ENCODE peak calls at places on chromosomes 13 and 19, in five cellular contexts. U, L, H, B and T are unnamed samples. For H3K9me3, the result is how much of the 10 kb centered on the place peaks cover.

GRCh38 chr13:23554000-23554399 is 16.2 kb upstream of the TNFRSF19 start:
- DNase-seq in U (peak), L (no peak), H (no peak), B (no peak), T (no peak)

GRCh38 chr19:18533058-18533457 is 10.3 kb downstream of the FKBP8 start:
- DNase-seq in U (no peak), L (no peak), H (no peak), B (no peak), T (peak)

GRCh38 chr13:49956131-49956530 is 20.0 kb upstream of the SPRYD7 start:
- DNase-seq in U (no peak), L (no peak), H (no peak), B (no peak), T (no peak)

GRCh38 chr13:26474286-26474685 is 83.2 kb upstream of the WASF3 start:
- DNase-seq in U (no peak), L (no peak), H (no peak), B (no peak), T (no peak)

GRCh38 chr19:47274071-47274890 is at the start of gene INAFM1:
- DNase-seq in U (peak), L (peak), H (peak), B (peak), T (peak)

GRCh38 chr13:68304287-68304893 is 1074.3 kb upstream of the PCDH9 start:
- DNase-seq in U (no peak), L (no peak), H (no peak), B (no peak), T (no peak)

GRCh38 chr13:32893176-32893575 is 123.0 kb upstream of the KL start:
- DNase-seq in U (no peak), L (no peak), H (no peak), B (no peak), T (no peak)

GRCh38 chr13:113897966-113898365 is 34.1 kb upstream of the GAS6 start:
- DNase-seq in U (no peak), L (no peak), H (no peak), B (no peak), T (no peak)

GRCh38 chr19:8463343-8463742 is 18.6 kb downstream of the HNRNPM start:
- DNase-seq in U (no peak), L (no peak), H (no peak), B (no peak), T (no peak)

GRCh38 chr19:2560369-2560768 is 84.4 kb downstream of the GADD45B start:
- DNase-seq in U (no peak), L (peak), H (no peak), B (peak), T (peak)

GRCh38 chr19:52028027-52028779 is at the start of gene ZNF614:
- DNase-seq in U (peak), L (peak), H (peak), B (peak), T (peak)

GRCh38 chr19:54462713-54463530 is 656 bp downstream of the LENG9 start:
- DNase-seq in U (peak), L (peak), H (peak), B (peak), T (no peak)

GRCh38 chr19:8965887-8966286 is 44.3 kb downstream of the MUC16 start:
- DNase-seq in U (no peak), L (no peak), H (no peak), B (no peak), T (no peak)

GRCh38 chr19:19459707-19460251 is 54.3 kb downstream of the GATAD2A start:
- DNase-seq in U (peak), L (peak), H (no peak), B (peak), T (no peak)

GRCh38 chr13:97242755-97243497 is 20.8 kb downstream of the MBNL2 start:
- DNase-seq in U (no peak), L (no peak), H (peak), B (no peak), T (no peak)

GRCh38 chr13:113109151-113110047 is 3.8 kb downstream of the F7 start:
- DNase-seq in U (no peak), L (peak), H (no peak), B (peak), T (peak)

GRCh38 chr13:97028441-97029299 is 34.4 kb upstream of the OXGR1 start:
- DNase-seq in U (peak), L (peak), H (no peak), B (no peak), T (no peak)

GRCh38 chr19:4327252-4327876 is 11.3 kb downstream of the STAP2 start:
- DNase-seq in U (peak), L (peak), H (peak), B (peak), T (no peak)

GRCh38 chr19:5103061-5103701 is 134.3 kb downstream of the KDM4B start:
- DNase-seq in U (peak), L (peak), H (peak), B (no peak), T (no peak)

GRCh38 chr13:97226788-97227627 is 4.9 kb downstream of the MBNL2 start:
- DNase-seq in U (no peak), L (no peak), H (no peak), B (no peak), T (no peak)

GRCh38 chr13:114268344-114269280 is 12.8 kb upstream of the UPF3A start:
- DNase-seq in U (no peak), L (no peak), H (no peak), B (no peak), T (no peak)

GRCh38 chr13:80962855-80963254 is 621.9 kb upstream of the SPRY2 start:
- DNase-seq in U (no peak), L (no peak), H (no peak), B (no peak), T (no peak)

GRCh38 chr19:10975374-10976036 is 14.7 kb downstream of the SMARCA4 start:
- DNase-seq in U (peak), L (peak), H (peak), B (no peak), T (no peak)

GRCh38 chr19:18287836-18288772 is 6.7 kb upstream of the JUND start:
- DNase-seq in U (no peak), L (no peak), H (no peak), B (no peak), T (no peak)

GRCh38 chr19:5002143-5002542 is 33.2 kb downstream of the KDM4B start:
- DNase-seq in U (peak), L (no peak), H (no peak), B (peak), T (no peak)

GRCh38 chr13:38824342-38824741 is 137.5 kb downstream of the FREM2 start:
- DNase-seq in U (no peak), L (no peak), H (no peak), B (no peak), T (no peak)

GRCh38 chr19:15810335-15810734 is 5.1 kb downstream of the OR10H1 start:
- DNase-seq in U (no peak), L (no peak), H (no peak), B (no peak), T (no peak)

GRCh38 chr19:8529369-8530006 is 15.5 kb upstream of the ZNF414 start:
- DNase-seq in U (no peak), L (no peak), H (no peak), B (no peak), T (no peak)

GRCh38 chr19:8445488-8446001 is 770 bp downstream of the HNRNPM start:
- DNase-seq in U (no peak), L (peak), H (peak), B (peak), T (no peak)

GRCh38 chr13:112065521-112065866 is 1.5 kb upstream of the SOX1 start:
- DNase-seq in U (no peak), L (no peak), H (no peak), B (no peak), T (no peak)

GRCh38 chr13:109206616-109207015 is 577.2 kb downstream of the MYO16 start:
- DNase-seq in U (no peak), L (no peak), H (no peak), B (no peak), T (no peak)

GRCh38 chr13:28059214-28059613 is 41.2 kb downstream of the FLT3 start:
- DNase-seq in U (peak), L (no peak), H (no peak), B (no peak), T (no peak)

GRCh38 chr19:14699641-14700040 is 9.8 kb downstream of the ZNF333 start:
- DNase-seq in U (no peak), L (no peak), H (no peak), B (no peak), T (no peak)

GRCh38 chr19:36963262-36963661 is 47.1 kb downstream of the ZNF568 start:
- DNase-seq in U (no peak), L (no peak), H (no peak), B (no peak), T (no peak)

GRCh38 chr19:36962346-36962745 is 46.2 kb downstream of the ZNF568 start:
- DNase-seq in U (no peak), L (no peak), H (no peak), B (no peak), T (no peak)
- H3K4me3 ChIP-seq in U (no peak), L (no peak), H (no peak), B (no peak), T (no peak)

GRCh38 chr19:23596872-23597271 is 90.1 kb downstream of the ZNF675 start:
- DNase-seq in U (no peak), L (no peak), H (no peak), B (no peak), T (no peak)

GRCh38 chr19:23597661-23598060 is 89.4 kb downstream of the ZNF675 start:
- DNase-seq in U (no peak), L (no peak), H (no peak), B (no peak), T (no peak)
- TF ChIP-seq CTCF in U (no peak), L (no peak), H (no peak), B (no peak), T (no peak)

DNA sequence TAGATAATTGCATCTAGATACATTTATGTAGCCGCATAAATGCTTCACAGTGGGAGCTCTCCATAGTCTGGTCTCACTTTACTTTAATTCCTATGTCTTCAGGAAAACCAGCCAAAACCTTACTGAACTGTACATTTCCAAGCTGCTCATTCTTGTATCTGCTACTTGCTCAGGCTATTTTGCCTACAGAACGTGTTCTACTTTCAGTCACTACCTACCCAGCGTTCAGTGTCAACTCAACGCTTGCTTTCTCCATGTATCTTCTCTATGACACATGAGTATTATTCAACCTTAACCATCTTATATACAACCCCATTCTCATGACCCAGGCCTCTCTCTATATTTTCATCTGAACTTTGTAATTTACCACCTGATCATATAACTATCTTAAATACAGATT is 101.9 kb downstream of the KLF12 start:
- DNase-seq in U (no peak), L (no peak), H (no peak), B (no peak), T (no peak)
- H3K9me3 ChIP-seq in U (under half), L (under half), H (under half), B (under half), T (under half)

GRCh38 chr19:48696353-48697010 is 711 bp downstream of the FUT2 start:
- DNase-seq in U (no peak), L (no peak), H (no peak), B (no peak), T (no peak)
- H3K4me3 ChIP-seq in U (no peak), L (peak), H (peak), B (no peak), T (peak)

DNA sequence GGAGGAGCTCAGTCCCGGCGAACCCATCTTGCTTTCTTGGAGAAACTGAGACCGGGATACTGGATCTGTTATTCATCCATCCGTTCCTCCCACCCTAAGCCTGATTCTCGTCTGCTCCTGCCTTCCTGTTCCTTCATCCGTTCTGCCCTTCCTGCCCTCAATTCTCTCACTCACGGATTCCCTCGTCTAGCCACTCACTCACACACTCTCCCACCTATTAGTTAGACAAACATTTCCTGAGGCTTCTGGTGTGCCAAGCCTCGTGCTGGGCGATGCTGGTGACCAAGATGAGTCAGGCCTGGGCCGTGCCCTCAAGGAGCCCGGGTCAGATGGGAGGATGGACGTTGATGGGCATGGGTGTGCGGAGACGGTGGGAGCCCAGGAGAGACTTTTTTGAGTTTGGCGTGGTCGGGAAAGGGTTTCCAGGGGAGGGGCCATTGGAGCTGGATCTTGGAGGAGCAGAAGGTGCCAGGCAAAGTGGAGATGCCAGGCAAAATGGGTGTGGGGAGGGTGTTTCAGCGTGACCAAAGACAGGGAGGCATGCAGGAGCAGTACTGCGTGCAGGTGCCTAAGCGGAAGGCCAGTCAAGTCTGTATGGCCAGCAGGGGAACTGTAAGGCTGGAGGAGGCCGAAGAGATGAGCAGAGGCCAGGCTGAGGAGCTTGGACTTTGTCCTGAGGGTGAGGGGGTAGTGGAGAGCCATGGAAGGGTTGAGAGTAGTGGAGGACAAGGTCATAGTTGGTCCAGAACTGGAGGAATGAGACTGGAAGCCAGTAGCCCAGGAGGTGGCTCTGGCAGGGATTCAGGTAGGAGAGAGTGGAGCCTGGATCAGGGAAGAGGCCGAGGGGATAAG is 7.4 kb upstream of the CNFN start:
- DNase-seq in U (no peak), L (no peak), H (no peak), B (no peak), T (no peak)
- TF ChIP-seq CTCF in U (no peak), L (no peak), H (no peak), B (no peak), T (no peak)

GRCh38 chr13:18943721-18944391 is 237.8 kb downstream of the TUBA3C start:
- DNase-seq in U (no peak), L (no peak), H (no peak), B (peak), T (peak)
- H3K9me3 ChIP-seq in U (under half), L (under half), H (under half), B (under half), T (under half)

DNA sequence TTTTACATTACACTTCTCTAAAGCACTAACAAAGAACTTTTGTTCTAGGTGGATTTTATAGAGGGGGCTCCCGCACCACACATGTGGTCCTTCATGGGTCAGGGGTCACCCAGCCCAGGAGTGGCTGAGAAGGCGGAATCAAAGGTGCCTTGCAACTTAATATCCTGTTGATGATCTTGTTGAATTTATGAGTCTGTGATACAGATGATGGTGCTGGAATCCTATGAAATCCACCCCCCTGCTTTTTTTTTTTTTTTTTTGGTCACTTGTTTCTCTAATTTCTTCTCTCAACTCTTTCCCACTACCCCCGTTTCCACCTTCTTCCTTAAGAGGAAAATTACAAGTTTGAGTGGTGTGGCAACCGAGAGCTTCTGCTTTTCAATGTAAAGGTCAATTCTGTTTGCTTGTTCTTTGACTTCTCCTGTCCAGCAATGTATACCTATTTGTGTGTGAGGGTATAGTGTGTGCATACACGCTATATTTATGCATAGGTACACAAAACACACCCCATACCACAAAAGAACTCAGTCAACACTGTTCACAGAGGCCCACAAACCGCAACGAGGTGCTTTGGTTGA is 4.2 kb upstream of the ZIC2 start:
- DNase-seq in U (no peak), L (no peak), H (no peak), B (no peak), T (no peak)
- H3K4me3 ChIP-seq in U (no peak), L (no peak), H (no peak), B (no peak), T (no peak)

GRCh38 chr19:49213791-49214190 is 56.2 kb downstream of the TRPM4 start:
- DNase-seq in U (no peak), L (no peak), H (no peak), B (no peak), T (no peak)

GRCh38 chr19:49214701-49215100 is 57.1 kb downstream of the TRPM4 start:
- DNase-seq in U (no peak), L (no peak), H (no peak), B (no peak), T (no peak)

GRCh38 chr19:49210108-49210900 is 52.7 kb downstream of the TRPM4 start:
- DNase-seq in U (no peak), L (no peak), H (no peak), B (peak), T (no peak)

GRCh38 chr19:49212302-49212701 is 54.7 kb downstream of the TRPM4 start:
- DNase-seq in U (no peak), L (no peak), H (no peak), B (no peak), T (no peak)

DNA sequence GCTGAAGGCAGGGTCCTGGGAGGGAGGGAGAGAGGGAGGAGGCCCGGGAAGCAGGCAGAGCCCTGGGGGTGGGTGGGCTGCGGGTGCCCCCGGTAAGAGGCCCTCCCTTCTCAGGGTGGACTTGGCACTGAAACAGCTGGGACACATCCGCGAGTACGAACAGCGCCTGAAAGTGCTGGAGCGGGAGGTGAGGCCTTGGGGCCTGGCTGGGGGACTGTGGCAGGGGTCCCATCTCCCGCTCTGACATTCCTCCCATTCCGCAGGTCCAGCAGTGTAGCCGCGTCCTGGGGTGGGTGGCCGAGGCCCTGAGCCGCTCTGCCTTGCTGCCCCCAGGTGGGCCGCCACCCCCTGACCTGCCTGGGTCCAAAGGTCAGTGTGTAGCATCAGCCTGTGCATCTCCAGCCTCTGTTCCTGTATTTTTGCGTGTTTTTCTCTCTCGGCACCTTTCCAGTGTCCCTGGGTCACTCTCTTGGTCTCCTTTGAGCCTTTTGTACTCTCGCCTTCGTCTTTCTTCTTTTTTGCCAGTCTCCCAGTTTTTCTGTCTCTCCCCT is 53.4 kb downstream of the TRPM4 start:
- DNase-seq in U (no peak), L (no peak), H (no peak), B (no peak), T (no peak)
- TF ChIP-seq CTCF in U (no peak), L (no peak), H (no peak), B (no peak), T (no peak)

DNA sequence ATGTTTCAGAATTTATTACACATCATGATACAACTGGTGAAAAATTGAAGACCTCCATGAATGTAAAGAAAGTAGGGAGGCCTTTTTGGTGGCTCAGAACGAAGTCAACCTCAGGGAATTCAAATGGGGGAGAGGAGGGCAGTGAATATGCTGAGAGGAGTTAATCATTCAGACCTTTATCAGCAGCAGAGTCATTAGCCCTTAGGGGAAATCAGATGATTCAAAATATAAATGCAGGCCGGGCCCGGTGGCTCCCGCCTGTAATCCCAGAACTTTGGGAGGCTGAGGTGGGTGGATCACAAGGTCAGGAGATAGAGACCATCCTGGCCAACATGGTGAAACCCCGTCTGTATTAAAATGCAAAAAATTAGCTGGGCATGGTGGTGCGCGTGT is 80.4 kb upstream of the ZNF420 start:
- DNase-seq in U (no peak), L (no peak), H (no peak), B (no peak), T (no peak)
- H3K9me3 ChIP-seq in U (under half), L (half or more), H (under half), B (half or more), T (under half)

DNA sequence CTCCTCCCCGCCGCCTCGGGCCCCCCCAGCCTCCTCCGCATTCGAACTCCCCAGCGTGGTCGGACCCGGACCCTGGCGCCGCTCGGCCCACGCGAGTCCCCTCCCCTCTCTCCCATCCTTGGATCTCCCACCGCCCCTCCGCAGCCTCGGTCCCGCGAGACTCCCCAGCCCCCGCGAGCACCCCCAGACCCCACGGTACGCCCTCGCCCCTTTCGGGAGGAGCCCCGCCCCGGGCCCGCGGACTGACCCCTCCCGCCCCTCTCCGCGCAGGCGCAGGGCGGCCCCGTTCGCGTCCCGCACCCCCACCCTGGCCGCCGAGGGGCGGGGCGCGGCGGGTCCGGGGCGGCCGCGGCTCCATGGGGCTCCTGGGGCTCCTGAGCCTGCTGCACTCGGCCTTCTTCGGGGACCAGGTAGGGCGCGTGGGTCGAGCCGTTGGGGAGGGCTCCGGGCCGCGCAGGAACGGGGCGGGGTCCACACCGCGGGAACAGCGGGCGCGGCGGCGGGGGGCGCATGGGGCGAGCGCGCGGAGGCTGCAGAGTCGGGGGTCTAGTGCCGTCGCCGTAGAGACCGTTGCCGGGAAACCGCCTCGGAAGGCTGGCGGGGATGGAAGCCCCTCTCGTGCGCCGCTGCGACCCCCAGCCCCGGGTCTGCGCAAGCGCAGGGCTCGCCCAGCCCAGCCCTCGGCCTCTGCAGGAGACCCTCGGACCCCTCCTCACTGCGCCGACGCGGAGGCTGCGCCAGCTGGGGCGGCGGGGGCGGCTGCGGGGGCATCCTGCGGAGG is 3.8 kb upstream of the APC2 start:
- DNase-seq in U (no peak), L (no peak), H (no peak), B (peak), T (no peak)
- H3K4me3 ChIP-seq in U (peak), L (peak), H (peak), B (no peak), T (peak)